ENCODE peak calls at places on chromosomes 1 and 21, in six cellular contexts. One of them, this sample, is unnamed.

GRCh38 chr1:184418955-184419733 is 32.3 kb downstream of the C1orf21 start:
- DNase-seq in fibroblast of the aortic adventitia: no peak
- DNase-seq in activated CD4-positive, alpha-beta T cell treated with anti-CD3 and anti-CD28 coated beads, Interleukin-2, amount 10 ng/mL, durations not matched to agents 7 days and 5 days: no peak
- DNase-seq in stimulated activated CD8-positive, alpha-beta memory T cell treated with anti-CD3 and anti-CD28 coated beads, Interleukin-15, amount 100 ng/mL, for 24 hours: no peak
- DNase-seq in ovary: no peak
- DNase-seq in H54: no peak
- DNase-seq in this sample: peak; percentile 63

GRCh38 chr21:36388835-36389234 is 3.6 kb downstream of the CHAF1B start:
- DNase-seq in fibroblast of the aortic adventitia: peak; percentile 28
- DNase-seq in activated CD4-positive, alpha-beta T cell treated with anti-CD3 and anti-CD28 coated beads, Interleukin-2, amount 10 ng/mL, durations not matched to agents 7 days and 5 days: no peak
- DNase-seq in stimulated activated CD8-positive, alpha-beta memory T cell treated with anti-CD3 and anti-CD28 coated beads, Interleukin-15, amount 100 ng/mL, for 24 hours: no peak
- DNase-seq in ovary: no peak
- DNase-seq in H54: no peak
- DNase-seq in this sample: no peak

GRCh38 chr1:229653420-229653819 is 27.4 kb downstream of the URB2 start:
- DNase-seq in fibroblast of the aortic adventitia: no peak
- DNase-seq in activated CD4-positive, alpha-beta T cell treated with anti-CD3 and anti-CD28 coated beads, Interleukin-2, amount 10 ng/mL, durations not matched to agents 7 days and 5 days: no peak
- DNase-seq in stimulated activated CD8-positive, alpha-beta memory T cell treated with anti-CD3 and anti-CD28 coated beads, Interleukin-15, amount 100 ng/mL, for 24 hours: no peak
- DNase-seq in ovary: no peak
- DNase-seq in H54: no peak
- DNase-seq in this sample: no peak

GRCh38 chr1:159959451-159959850 is 5.4 kb upstream of the SLAMF9 start:
- DNase-seq in fibroblast of the aortic adventitia: peak; percentile 55
- DNase-seq in activated CD4-positive, alpha-beta T cell treated with anti-CD3 and anti-CD28 coated beads, Interleukin-2, amount 10 ng/mL, durations not matched to agents 7 days and 5 days: no peak
- DNase-seq in stimulated activated CD8-positive, alpha-beta memory T cell treated with anti-CD3 and anti-CD28 coated beads, Interleukin-15, amount 100 ng/mL, for 24 hours: no peak
- DNase-seq in ovary: no peak
- DNase-seq in H54: no peak
- DNase-seq in this sample: no peak

GRCh38 chr1:20076695-20077461 is 6.9 kb downstream of the PLA2G5 start:
- DNase-seq in fibroblast of the aortic adventitia: no peak
- DNase-seq in activated CD4-positive, alpha-beta T cell treated with anti-CD3 and anti-CD28 coated beads, Interleukin-2, amount 10 ng/mL, durations not matched to agents 7 days and 5 days: no peak
- DNase-seq in stimulated activated CD8-positive, alpha-beta memory T cell treated with anti-CD3 and anti-CD28 coated beads, Interleukin-15, amount 100 ng/mL, for 24 hours: no peak
- DNase-seq in ovary: no peak
- DNase-seq in H54: no peak
- DNase-seq in this sample: no peak

GRCh38 chr1:92774407-92774806 is 10.5 kb downstream of the EVI5 start:
- DNase-seq in fibroblast of the aortic adventitia: no peak
- DNase-seq in activated CD4-positive, alpha-beta T cell treated with anti-CD3 and anti-CD28 coated beads, Interleukin-2, amount 10 ng/mL, durations not matched to agents 7 days and 5 days: no peak
- DNase-seq in stimulated activated CD8-positive, alpha-beta memory T cell treated with anti-CD3 and anti-CD28 coated beads, Interleukin-15, amount 100 ng/mL, for 24 hours: no peak
- DNase-seq in ovary: no peak
- DNase-seq in H54: no peak
- DNase-seq in this sample: no peak

GRCh38 chr1:229309074-229309473 is 33.8 kb downstream of the CCSAP start:
- DNase-seq in fibroblast of the aortic adventitia: no peak
- DNase-seq in activated CD4-positive, alpha-beta T cell treated with anti-CD3 and anti-CD28 coated beads, Interleukin-2, amount 10 ng/mL, durations not matched to agents 7 days and 5 days: no peak
- DNase-seq in stimulated activated CD8-positive, alpha-beta memory T cell treated with anti-CD3 and anti-CD28 coated beads, Interleukin-15, amount 100 ng/mL, for 24 hours: no peak
- DNase-seq in ovary: no peak
- DNase-seq in H54: no peak
- DNase-seq in this sample: no peak

GRCh38 chr1:89291276-89291675 is 18.6 kb upstream of the GBP5 start:
- DNase-seq in fibroblast of the aortic adventitia: no peak
- DNase-seq in activated CD4-positive, alpha-beta T cell treated with anti-CD3 and anti-CD28 coated beads, Interleukin-2, amount 10 ng/mL, durations not matched to agents 7 days and 5 days: no peak
- DNase-seq in stimulated activated CD8-positive, alpha-beta memory T cell treated with anti-CD3 and anti-CD28 coated beads, Interleukin-15, amount 100 ng/mL, for 24 hours: no peak
- DNase-seq in ovary: no peak
- DNase-seq in H54: no peak
- DNase-seq in this sample: no peak

GRCh38 chr21:35366348-35367085 is 317.4 kb upstream of the RUNX1 start:
- DNase-seq in fibroblast of the aortic adventitia: peak; percentile 98
- DNase-seq in activated CD4-positive, alpha-beta T cell treated with anti-CD3 and anti-CD28 coated beads, Interleukin-2, amount 10 ng/mL, durations not matched to agents 7 days and 5 days: no peak
- DNase-seq in stimulated activated CD8-positive, alpha-beta memory T cell treated with anti-CD3 and anti-CD28 coated beads, Interleukin-15, amount 100 ng/mL, for 24 hours: no peak
- DNase-seq in ovary: no peak
- DNase-seq in H54: no peak
- DNase-seq in this sample: peak; percentile 96

GRCh38 chr1:185735667-185736105 is 1.5 kb downstream of the HMCN1 start:
- DNase-seq in fibroblast of the aortic adventitia: peak; percentile 42
- DNase-seq in activated CD4-positive, alpha-beta T cell treated with anti-CD3 and anti-CD28 coated beads, Interleukin-2, amount 10 ng/mL, durations not matched to agents 7 days and 5 days: no peak
- DNase-seq in stimulated activated CD8-positive, alpha-beta memory T cell treated with anti-CD3 and anti-CD28 coated beads, Interleukin-15, amount 100 ng/mL, for 24 hours: no peak
- DNase-seq in ovary: no peak
- DNase-seq in H54: no peak
- DNase-seq in this sample: no peak

GRCh38 chr1:13723810-13724209 is 23.8 kb downstream of the PRDM2 start:
- DNase-seq in fibroblast of the aortic adventitia: peak; percentile 22
- DNase-seq in activated CD4-positive, alpha-beta T cell treated with anti-CD3 and anti-CD28 coated beads, Interleukin-2, amount 10 ng/mL, durations not matched to agents 7 days and 5 days: no peak
- DNase-seq in stimulated activated CD8-positive, alpha-beta memory T cell treated with anti-CD3 and anti-CD28 coated beads, Interleukin-15, amount 100 ng/mL, for 24 hours: no peak
- DNase-seq in ovary: no peak
- DNase-seq in H54: no peak
- DNase-seq in this sample: peak; percentile 62

GRCh38 chr1:31586376-31587327 is 10.3 kb downstream of the TINAGL1 start:
- DNase-seq in fibroblast of the aortic adventitia: no peak
- DNase-seq in activated CD4-positive, alpha-beta T cell treated with anti-CD3 and anti-CD28 coated beads, Interleukin-2, amount 10 ng/mL, durations not matched to agents 7 days and 5 days: no peak
- DNase-seq in stimulated activated CD8-positive, alpha-beta memory T cell treated with anti-CD3 and anti-CD28 coated beads, Interleukin-15, amount 100 ng/mL, for 24 hours: no peak
- DNase-seq in ovary: no peak
- DNase-seq in H54: no peak
- DNase-seq in this sample: no peak

GRCh38 chr1:59765036-59765730 is 49.6 kb upstream of the HOOK1 start:
- DNase-seq in fibroblast of the aortic adventitia: no peak
- DNase-seq in activated CD4-positive, alpha-beta T cell treated with anti-CD3 and anti-CD28 coated beads, Interleukin-2, amount 10 ng/mL, durations not matched to agents 7 days and 5 days: no peak
- DNase-seq in stimulated activated CD8-positive, alpha-beta memory T cell treated with anti-CD3 and anti-CD28 coated beads, Interleukin-15, amount 100 ng/mL, for 24 hours: no peak
- DNase-seq in ovary: no peak
- DNase-seq in H54: no peak
- DNase-seq in this sample: no peak

GRCh38 chr1:43836267-43836951 is 97.2 kb upstream of the ARTN start:
- DNase-seq in fibroblast of the aortic adventitia: no peak
- DNase-seq in activated CD4-positive, alpha-beta T cell treated with anti-CD3 and anti-CD28 coated beads, Interleukin-2, amount 10 ng/mL, durations not matched to agents 7 days and 5 days: peak; percentile 47
- DNase-seq in stimulated activated CD8-positive, alpha-beta memory T cell treated with anti-CD3 and anti-CD28 coated beads, Interleukin-15, amount 100 ng/mL, for 24 hours: peak; percentile 37
- DNase-seq in ovary: peak; percentile 54
- DNase-seq in H54: peak; percentile 23
- DNase-seq in this sample: no peak

GRCh38 chr1:23745515-23745914 is 2.2 kb downstream of the ELOA start:
- DNase-seq in fibroblast of the aortic adventitia: peak; percentile 60
- DNase-seq in activated CD4-positive, alpha-beta T cell treated with anti-CD3 and anti-CD28 coated beads, Interleukin-2, amount 10 ng/mL, durations not matched to agents 7 days and 5 days: peak; percentile 13
- DNase-seq in stimulated activated CD8-positive, alpha-beta memory T cell treated with anti-CD3 and anti-CD28 coated beads, Interleukin-15, amount 100 ng/mL, for 24 hours: no peak
- DNase-seq in ovary: no peak
- DNase-seq in H54: peak; percentile 28
- DNase-seq in this sample: peak; percentile 44

GRCh38 chr1:13829152-13829769 is 129.3 kb downstream of the PRDM2 start:
- DNase-seq in fibroblast of the aortic adventitia: no peak
- DNase-seq in activated CD4-positive, alpha-beta T cell treated with anti-CD3 and anti-CD28 coated beads, Interleukin-2, amount 10 ng/mL, durations not matched to agents 7 days and 5 days: no peak
- DNase-seq in stimulated activated CD8-positive, alpha-beta memory T cell treated with anti-CD3 and anti-CD28 coated beads, Interleukin-15, amount 100 ng/mL, for 24 hours: no peak
- DNase-seq in ovary: no peak
- DNase-seq in H54: no peak
- DNase-seq in this sample: no peak

GRCh38 chr1:63877816-63878215 is 104.0 kb downstream of the ROR1 start:
- DNase-seq in fibroblast of the aortic adventitia: peak; percentile 66
- DNase-seq in activated CD4-positive, alpha-beta T cell treated with anti-CD3 and anti-CD28 coated beads, Interleukin-2, amount 10 ng/mL, durations not matched to agents 7 days and 5 days: no peak
- DNase-seq in stimulated activated CD8-positive, alpha-beta memory T cell treated with anti-CD3 and anti-CD28 coated beads, Interleukin-15, amount 100 ng/mL, for 24 hours: no peak
- DNase-seq in ovary: no peak
- DNase-seq in H54: peak; percentile 38
- DNase-seq in this sample: peak; percentile 52

GRCh38 chr1:103560427-103560826 is 11.0 kb upstream of the AMY2B start:
- DNase-seq in fibroblast of the aortic adventitia: no peak
- DNase-seq in activated CD4-positive, alpha-beta T cell treated with anti-CD3 and anti-CD28 coated beads, Interleukin-2, amount 10 ng/mL, durations not matched to agents 7 days and 5 days: no peak
- DNase-seq in stimulated activated CD8-positive, alpha-beta memory T cell treated with anti-CD3 and anti-CD28 coated beads, Interleukin-15, amount 100 ng/mL, for 24 hours: no peak
- DNase-seq in ovary: no peak
- DNase-seq in H54: no peak
- DNase-seq in this sample: no peak

GRCh38 chr1:239719642-239720258 is 333.4 kb downstream of the CHRM3 start:
- DNase-seq in fibroblast of the aortic adventitia: no peak
- DNase-seq in activated CD4-positive, alpha-beta T cell treated with anti-CD3 and anti-CD28 coated beads, Interleukin-2, amount 10 ng/mL, durations not matched to agents 7 days and 5 days: peak; percentile 81
- DNase-seq in stimulated activated CD8-positive, alpha-beta memory T cell treated with anti-CD3 and anti-CD28 coated beads, Interleukin-15, amount 100 ng/mL, for 24 hours: no peak
- DNase-seq in ovary: no peak
- DNase-seq in H54: no peak
- DNase-seq in this sample: no peak

GRCh38 chr1:234656981-234657651 is 47.1 kb upstream of the IRF2BP2 start:
- DNase-seq in fibroblast of the aortic adventitia: peak; percentile 92
- DNase-seq in activated CD4-positive, alpha-beta T cell treated with anti-CD3 and anti-CD28 coated beads, Interleukin-2, amount 10 ng/mL, durations not matched to agents 7 days and 5 days: no peak
- DNase-seq in stimulated activated CD8-positive, alpha-beta memory T cell treated with anti-CD3 and anti-CD28 coated beads, Interleukin-15, amount 100 ng/mL, for 24 hours: no peak
- DNase-seq in ovary: no peak
- DNase-seq in H54: peak; percentile 83
- DNase-seq in this sample: peak; percentile 84

GRCh38 chr1:31122779-31123178 is 57.3 kb upstream of the PUM1 start:
- DNase-seq in fibroblast of the aortic adventitia: peak; percentile 20
- DNase-seq in activated CD4-positive, alpha-beta T cell treated with anti-CD3 and anti-CD28 coated beads, Interleukin-2, amount 10 ng/mL, durations not matched to agents 7 days and 5 days: no peak
- DNase-seq in stimulated activated CD8-positive, alpha-beta memory T cell treated with anti-CD3 and anti-CD28 coated beads, Interleukin-15, amount 100 ng/mL, for 24 hours: no peak
- DNase-seq in ovary: no peak
- DNase-seq in H54: no peak
- DNase-seq in this sample: peak; percentile 65